ENCODE peak calls at places on chromosomes 13 and 19, in ten cellular contexts. O is ovary; A is NCI-H345; R is brain microvascular endothelial cell; C is cardiac muscle cell; G is CD4-positive, alpha-beta T cell; N is bronchial epithelial cell; T is A172; J is NCI-H2107; E is A673. L is an unnamed sample.

GRCh38 chr19:4807188-4807587 is 15.7 kb downstream of the FEM1A start:
- DNase-seq in O (no peak), A (no peak), R (no peak), C (no peak), G (no peak), N (no peak), T (no peak), J (no peak), E (no peak), L (no peak)

GRCh38 chr13:94327318-94327717 is 152.2 kb downstream of the DCT start:
- DNase-seq in O (no peak), A (no peak), R (no peak), C (no peak), G (no peak), N (no peak), T (no peak), J (no peak), E (no peak), L (no peak)

GRCh38 chr13:30108216-30108912 is 199.0 kb downstream of the KATNAL1 start:
- DNase-seq in O (no peak), A (no peak), R (no peak), C (no peak), G (no peak), N (no peak), T (no peak), J (no peak), E (no peak), L (no peak)

GRCh38 chr19:55113570-55114039 is 3.8 kb downstream of the PPP1R12C start:
- DNase-seq in O (peak; percentile 97), A (no peak), R (peak; percentile 88), C (peak; percentile 83), G (no peak), N (no peak), T (peak; percentile 88), J (no peak), E (no peak), L (peak; percentile 74)

GRCh38 chr13:74710006-74710405 is 575.8 kb upstream of the KLF12 start:
- DNase-seq in O (no peak), A (no peak), R (no peak), C (no peak), G (no peak), N (peak; percentile 62), T (no peak), J (no peak), E (no peak), L (peak; percentile 79)

GRCh38 chr13:27201661-27202060 is 30.1 kb upstream of the USP12 start:
- DNase-seq in O (no peak), A (no peak), R (no peak), C (no peak), G (no peak), N (peak; percentile 42), T (no peak), J (no peak), E (no peak), L (no peak)

GRCh38 chr19:33292595-33293254 is 9.6 kb downstream of the CEBPA start:
- DNase-seq in O (no peak), A (peak; percentile 78), R (no peak), C (no peak), G (no peak), N (peak; percentile 77), T (peak; percentile 55), J (no peak), E (peak; percentile 29), L (no peak)

GRCh38 chr19:8654591-8655339 is 24.3 kb downstream of the NFILZ start:
- DNase-seq in O (peak; percentile 39), A (peak; percentile 19), R (no peak), C (peak; percentile 69), G (peak; percentile 74), N (peak; percentile 3), T (peak; percentile 27), J (peak; percentile 6), E (peak; percentile 72), L (peak; percentile 85)

GRCh38 chr13:54573186-54573585 is 1544.6 kb downstream of the OLFM4 start:
- DNase-seq in O (no peak), A (no peak), R (no peak), C (no peak), G (no peak), N (no peak), T (no peak), J (no peak), E (no peak), L (no peak)

GRCh38 chr13:80830431-80830830 is 489.5 kb upstream of the SPRY2 start:
- DNase-seq in O (no peak), A (no peak), R (no peak), C (no peak), G (no peak), N (no peak), T (no peak), J (no peak), E (no peak), L (no peak)

GRCh38 chr13:99577934-99578917 is 77.0 kb downstream of the TM9SF2 start:
- DNase-seq in O (peak; percentile 64), A (no peak), R (no peak), C (no peak), G (no peak), N (peak; percentile 29), T (no peak), J (no peak), E (peak; percentile 17), L (peak; percentile 44)

GRCh38 chr19:17496337-17496997 is 15.0 kb upstream of the PGLS start:
- DNase-seq in O (peak; percentile 55), A (peak; percentile 49), R (peak; percentile 42), C (peak; percentile 79), G (peak; percentile 81), N (peak; percentile 63), T (peak; percentile 69), J (peak; percentile 17), E (peak; percentile 82), L (peak; percentile 78)

GRCh38 chr19:50711196-50711595 is 8.4 kb downstream of the SHANK1 start:
- DNase-seq in O (no peak), A (no peak), R (no peak), C (no peak), G (no peak), N (no peak), T (no peak), J (no peak), E (no peak), L (no peak)

GRCh38 chr13:100673831-100674362 is 698 bp downstream of the TMTC4 start:
- DNase-seq in O (peak; percentile 67), A (peak; percentile 57), R (peak; percentile 84), C (no peak), G (peak; percentile 43), N (peak; percentile 85), T (peak; percentile 74), J (peak; percentile 12), E (peak; percentile 89), L (peak; percentile 84)

GRCh38 chr19:492091-492531 is 4.2 kb upstream of the MADCAM1 start:
- DNase-seq in O (no peak), A (no peak), R (no peak), C (no peak), G (peak; percentile 46), N (no peak), T (no peak), J (no peak), E (no peak), L (peak; percentile 43)

GRCh38 chr13:97986841-97987240 is 33.4 kb downstream of the IPO5 start:
- DNase-seq in O (no peak), A (no peak), R (no peak), C (no peak), G (no peak), N (no peak), T (no peak), J (no peak), E (no peak), L (no peak)

GRCh38 chr13:32019612-32020233 is 11.9 kb upstream of the FRY start:
- DNase-seq in O (peak; percentile 59), A (peak; percentile 23), R (peak; percentile 68), C (peak; percentile 74), G (no peak), N (peak; percentile 52), T (peak; percentile 20), J (no peak), E (peak; percentile 59), L (peak; percentile 81)

L was measured in adipocyte.